ENCODE peak calls at places on chromosomes 2 and 18, in five cellular contexts. S is fibroblast of lung, I is pancreas, B is tibial nerve, R is lung. P is an unnamed sample.
A peak's percentile ranks its signal among the peaks of the same experiment; 100 is the strongest.

GRCh38 chr18:13280066-13280795 is 61.7 kb downstream of the LDLRAD4 start:
- DNase-seq in B (no peak), I (no peak), S (no peak), R (no peak), P (no peak)

GRCh38 chr2:172208881-172209325 is 106.2 kb upstream of the DLX2 start:
- DNase-seq in S (peak; percentile 26), R (no peak), I (no peak), B (no peak), P (no peak)

GRCh38 chr2:178309541-178309940 is 115.2 kb downstream of the OSBPL6 start:
- DNase-seq in I (no peak), S (no peak), R (no peak), B (no peak), P (no peak)

GRCh38 chr2:233021771-233022170 is 8.7 kb upstream of the NGEF start:
- DNase-seq in B (no peak), I (no peak), S (peak; percentile 5), R (no peak), P (no peak)

GRCh38 chr2:29940706-29941105 is 19.3 kb upstream of the ALK start:
- DNase-seq in I (no peak), S (no peak), B (no peak), R (no peak), P (no peak)

GRCh38 chr2:235414422-235414821 is 79.4 kb upstream of the AGAP1 start:
- DNase-seq in S (no peak), I (no peak), R (peak; percentile 56), B (no peak), P (no peak)

GRCh38 chr18:58254873-58255511 is 211.0 kb downstream of the NEDD4L start:
- DNase-seq in I (no peak), B (no peak), R (no peak), S (peak; percentile 28), P (no peak)

GRCh38 chr2:130346741-130347066 is 4.0 kb downstream of the IMP4 start:
- DNase-seq in R (no peak), B (no peak), S (no peak), I (no peak), P (no peak)

GRCh38 chr2:85353876-85354285 is 447 bp downstream of the RETSAT start:
- DNase-seq in I (no peak), B (no peak), R (peak; percentile 58), S (peak; percentile 22), P (no peak)

GRCh38 chr2:39395313-39395712 is 41.8 kb downstream of the MAP4K3 start:
- DNase-seq in I (no peak), S (no peak), B (no peak), R (no peak), P (no peak)

GRCh38 chr2:96408631-96409542 is 73.3 kb downstream of the NCAPH start:
- DNase-seq in S (peak; percentile 17), R (no peak), I (no peak), B (no peak), P (no peak)

GRCh38 chr18:75121266-75121665 is 87.7 kb downstream of the PTGR3 start:
- DNase-seq in S (no peak), B (no peak), R (no peak), I (no peak), P (no peak)

GRCh38 chr18:44723973-44724778 is 43.5 kb downstream of the SETBP1 start:
- DNase-seq in I (no peak), S (no peak), B (no peak), R (no peak), P (no peak)

GRCh38 chr2:54545700-54546450 is 89.7 kb downstream of the SPTBN1 start:
- DNase-seq in S (peak; percentile 41), B (no peak), I (no peak), R (no peak), P (no peak)

GRCh38 chr2:67135201-67135600 is 261.9 kb upstream of the ETAA1 start:
- DNase-seq in B (no peak), I (no peak), S (no peak), R (no peak), P (no peak)

GRCh38 chr2:241895732-241896641 is 26.5 kb downstream of the RTP5 start:
- DNase-seq in B (peak; percentile 16), R (no peak), I (peak; percentile 88), S (peak; percentile 71), P (no peak)

GRCh38 chr2:222860740-222861410 is at the start of gene ACSL3:
- DNase-seq in B (peak; percentile 90), R (peak; percentile 96), S (peak; percentile 92), I (peak; percentile 98), P (peak; percentile 87)

GRCh38 chr2:238963970-238964331 is 116.1 kb downstream of the TWIST2 start:
- DNase-seq in B (no peak), R (no peak), S (no peak), I (no peak), P (no peak)

GRCh38 chr2:222298311-222299150 is at the start of gene PAX3:
- DNase-seq in I (peak; percentile 73), B (no peak), S (no peak), R (no peak), P (no peak)

GRCh38 chr2:84919885-84920580 is 14.6 kb downstream of the TMSB10 start:
- DNase-seq in B (no peak), S (peak; percentile 98), I (no peak), R (peak; percentile 52), P (no peak)

GRCh38 chr2:100200985-100201384 is 58.6 kb upstream of the AFF3 start:
- DNase-seq in I (no peak), S (no peak), B (no peak), R (no peak), P (no peak)

GRCh38 chr2:190656301-190656700 is 7.4 kb downstream of the NAB1 start:
- DNase-seq in S (no peak), B (no peak), R (no peak), I (no peak), P (no peak)

GRCh38 chr2:215796160-215796559 is 217.2 kb downstream of the MREG start:
- DNase-seq in B (no peak), I (no peak), R (no peak), S (peak; percentile 44), P (no peak)

GRCh38 chr2:144230057-144230451 is 289.9 kb downstream of the ZEB2 start:
- DNase-seq in I (no peak), S (peak; percentile 19), B (no peak), R (no peak), P (no peak)

GRCh38 chr2:144234115-144234772 is 285.7 kb downstream of the ZEB2 start:
- DNase-seq in B (no peak), S (peak; percentile 59), I (no peak), R (no peak), P (no peak)

GRCh38 chr2:144237108-144237507 is 282.8 kb downstream of the ZEB2 start:
- DNase-seq in S (no peak), B (no peak), R (no peak), I (no peak), P (no peak)

GRCh38 chr2:144230452-144231085 is 289.4 kb downstream of the ZEB2 start:
- DNase-seq in R (no peak), B (no peak), S (peak; percentile 75), I (no peak), P (no peak)

GRCh38 chr2:144233226-144234114 is 286.4 kb downstream of the ZEB2 start:
- DNase-seq in R (no peak), B (no peak), I (no peak), S (no peak), P (no peak)
- H3K4me1 ChIP-seq in R (peaks cover 6% of the 10 kb centered on the region), B (no peaks in the 10 kb centered on the region), I (peaks cover 12% of the 10 kb centered on the region), S (no peaks in the 10 kb centered on the region), P (peaks cover 16% of the 10 kb centered on the region)

DNA sequence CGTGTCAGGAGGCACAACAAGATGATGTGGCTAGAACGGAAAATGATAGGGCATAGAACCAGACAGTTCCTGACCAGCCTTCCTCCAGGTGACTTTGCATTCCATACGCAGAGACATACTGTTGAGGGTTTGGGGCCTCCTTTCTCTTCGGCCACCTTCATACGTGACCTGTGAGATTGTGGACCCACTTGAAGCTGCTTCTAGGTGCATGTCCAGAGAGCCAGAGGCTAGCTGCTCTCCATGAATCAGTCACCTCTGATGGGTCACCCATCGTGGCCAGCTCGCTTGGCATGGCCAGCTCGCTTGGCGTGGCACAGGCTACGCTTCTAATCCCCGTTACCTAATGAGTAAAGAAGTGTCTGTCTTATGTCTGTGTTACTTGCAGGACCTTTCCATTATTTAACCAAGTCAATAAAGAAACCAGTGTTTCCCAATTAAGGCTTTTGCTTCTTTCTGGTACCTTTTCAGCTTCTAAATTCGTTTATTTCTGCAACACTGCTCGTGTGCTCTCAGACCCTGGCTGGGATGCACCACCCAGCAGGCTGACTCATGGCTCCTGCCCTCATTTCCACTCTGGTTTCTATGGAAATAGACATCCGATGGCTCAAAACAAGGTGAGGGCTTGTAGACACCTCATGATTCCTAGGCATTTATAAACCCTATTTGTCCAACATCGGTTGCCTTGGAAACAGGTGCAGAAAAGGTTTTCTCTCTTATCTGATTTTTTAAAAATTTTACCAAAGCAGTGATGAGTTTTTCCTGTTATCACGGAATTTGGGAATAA is 86.7 kb upstream of the B3GNT7 start:
- DNase-seq in S (no peak), R (no peak), I (no peak), B (no peak), P (no peak)
- H3K9me3 ChIP-seq in S (no peaks in the 10 kb centered on the region), R (no peaks in the 10 kb centered on the region), I (no peaks in the 10 kb centered on the region), B (no peaks in the 10 kb centered on the region), P (no peaks in the 10 kb centered on the region)

DNA sequence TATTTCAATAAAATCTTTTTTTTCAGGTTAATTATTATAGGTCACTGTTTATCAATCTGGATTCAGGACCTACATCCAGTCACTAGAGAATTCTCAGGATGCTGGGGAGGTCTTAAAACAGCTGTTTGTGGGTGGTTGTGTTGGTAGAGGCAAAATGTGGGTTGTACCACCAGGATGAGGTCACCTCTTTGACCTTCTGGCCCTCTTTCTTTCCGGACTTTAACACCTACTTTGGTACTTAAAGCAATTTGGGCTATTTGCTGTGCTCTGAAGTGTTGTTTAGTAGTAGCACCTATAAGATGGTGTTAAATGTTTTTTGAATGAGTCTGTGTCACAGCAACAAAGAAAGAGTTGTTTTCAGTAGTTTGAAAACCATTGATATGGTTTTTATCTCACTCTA is 14.6 kb downstream of the EML4 start:
- DNase-seq in B (no peak), S (no peak), R (no peak), I (no peak), P (no peak)
- H3K4me1 ChIP-seq in B (no peaks in the 10 kb centered on the region), S (peaks cover 4% of the 10 kb centered on the region), R (peaks cover 3% of the 10 kb centered on the region), I (peaks cover 19% of the 10 kb centered on the region), P (peaks cover 56% of the 10 kb centered on the region)

GRCh38 chr2:79552653-79553052 is 39.8 kb downstream of the CTNNA2 start:
- DNase-seq in B (no peak), R (no peak), S (no peak), I (no peak), P (no peak)
- H3K9me3 ChIP-seq in B (peaks cover 54% of the 10 kb centered on the region), R (peaks cover 11% of the 10 kb centered on the region), S (no peaks in the 10 kb centered on the region), I (no peaks in the 10 kb centered on the region), P (no peaks in the 10 kb centered on the region)

GRCh38 chr2:34785206-34785785 is 1186.2 kb upstream of the FAM98A start:
- DNase-seq in S (no peak), I (no peak), R (no peak), B (no peak), P (no peak)
- H3K4me1 ChIP-seq in S (no peaks in the 10 kb centered on the region), I (no peaks in the 10 kb centered on the region), R (no peaks in the 10 kb centered on the region), B (no peaks in the 10 kb centered on the region), P (no peaks in the 10 kb centered on the region)

GRCh38 chr2:89821455-89821945 is 1130.0 kb downstream of the RPIA start:
- DNase-seq in S (no peak), R (no peak), I (no peak), B (no peak), P (no peak)
- H3K9me3 ChIP-seq in S (peaks cover 17% of the 10 kb centered on the region), R (peaks cover 10% of the 10 kb centered on the region), I (no peaks in the 10 kb centered on the region), B (peaks cover 81% of the 10 kb centered on the region), P (peaks cover 11% of the 10 kb centered on the region)

P was measured in CD8-positive, alpha-beta T cell.